ENCODE peak calls at places on chromosomes 6 and 20, in five cellular contexts. G, M, Q, U and T are unnamed samples.

GRCh38 chr20:41046716-41047115 is 18.1 kb downstream of the TOP1 start:
- DNase-seq in G (no peak), M (no peak), U (no peak), Q (no peak), T (no peak)

GRCh38 chr6:16849280-16850210 is 88.3 kb upstream of the ATXN1 start:
- DNase-seq in Q (no peak), M (peak; percentile 9), U (no peak), G (no peak), T (no peak)

GRCh38 chr20:375265-375889 is 5.2 kb upstream of the TRIB3 start:
- DNase-seq in U (no peak), M (no peak), Q (no peak), G (no peak), T (no peak)

GRCh38 chr20:6178537-6178936 is 55.7 kb upstream of the FERMT1 start:
- DNase-seq in Q (no peak), G (peak; percentile 32), U (no peak), M (peak; percentile 38), T (no peak)

GRCh38 chr6:157392927-157393666 is 12.1 kb downstream of the ZDHHC14 start:
- DNase-seq in G (no peak), U (no peak), Q (no peak), M (no peak), T (no peak)

GRCh38 chr20:34062651-34063482 is 49.2 kb downstream of the EIF2S2 start:
- DNase-seq in Q (no peak), G (peak; percentile 87), M (no peak), U (no peak), T (no peak)

GRCh38 chr20:34872604-34873224 is at the start of gene GGT7:
- DNase-seq in M (peak; percentile 72), G (peak; percentile 58), U (peak; percentile 87), Q (peak; percentile 96), T (peak; percentile 95)

GRCh38 chr20:25254986-25255680 is 7.2 kb downstream of the PYGB start:
- DNase-seq in U (no peak), M (no peak), Q (no peak), G (peak; percentile 35), T (no peak)

GRCh38 chr20:23646106-23646958 is 8.6 kb upstream of the CST3 start:
- DNase-seq in U (no peak), M (no peak), Q (no peak), G (peak; percentile 52), T (no peak)

GRCh38 chr6:35078896-35079295 is 62.2 kb downstream of the TCP11 start:
- DNase-seq in Q (no peak), U (no peak), M (no peak), G (no peak), T (no peak)

GRCh38 chr6:38861957-38862401 is 146.9 kb downstream of the DNAH8 start:
- DNase-seq in U (no peak), Q (no peak), G (peak; percentile 75), M (no peak), T (no peak)

GRCh38 chr6:137112067-137112355 is 61.4 kb downstream of the IL22RA2 start:
- DNase-seq in M (no peak), G (peak; percentile 80), U (no peak), Q (no peak), T (no peak)

GRCh38 chr20:61814726-61815125 is 251.0 kb downstream of the TAF4 start:
- DNase-seq in G (no peak), M (no peak), U (no peak), Q (no peak), T (peak; percentile 22)

GRCh38 chr6:12782136-12782535 is 65.6 kb downstream of the PHACTR1 start:
- DNase-seq in Q (no peak), U (no peak), G (no peak), M (no peak), T (no peak)

GRCh38 chr20:50569864-50570836 is 60.0 kb downstream of the PTPN1 start:
- DNase-seq in Q (no peak), M (peak; percentile 54), U (no peak), G (no peak), T (no peak)

GRCh38 chr20:45117581-45117980 is 2.6 kb upstream of the WFDC5 start:
- DNase-seq in G (no peak), Q (no peak), M (no peak), U (no peak), T (no peak)

GRCh38 chr6:153170511-153170910 is 39.4 kb upstream of the RGS17 start:
- DNase-seq in Q (no peak), G (peak; percentile 88), U (no peak), M (peak; percentile 73), T (no peak)

GRCh38 chr6:27809939-27810767 is 102.0 kb downstream of the OR2B2 start:
- DNase-seq in M (peak; percentile 95), U (peak; percentile 74), G (peak; percentile 96), Q (peak; percentile 90), T (peak; percentile 18)

GRCh38 chr6:109767961-109768360 is 76.9 kb downstream of the FIG4 start:
- DNase-seq in M (no peak), G (no peak), Q (no peak), U (no peak), T (no peak)

GRCh38 chr20:41006126-41006935 is 22.3 kb upstream of the TOP1 start:
- DNase-seq in U (no peak), M (no peak), G (no peak), Q (no peak), T (no peak)

GRCh38 chr20:1688886-1689538 is 31.4 kb upstream of the SIRPG start:
- DNase-seq in M (no peak), G (no peak), U (no peak), Q (no peak), T (no peak)

GRCh38 chr6:104251651-104252050 is 608.1 kb downstream of the HACE1 start:
- DNase-seq in M (no peak), G (no peak), Q (no peak), U (no peak), T (no peak)

GRCh38 chr6:31203345-31203979 is 33.0 kb upstream of the POU5F1 start:
- DNase-seq in U (peak; percentile 63), Q (no peak), G (peak; percentile 85), M (peak; percentile 51), T (no peak)

GRCh38 chr6:157432231-157432630 is 51.2 kb downstream of the ZDHHC14 start:
- DNase-seq in U (no peak), M (no peak), Q (no peak), G (no peak), T (no peak)

GRCh38 chr6:45118684-45119230 is 209.4 kb upstream of the RUNX2 start:
- DNase-seq in M (no peak), Q (no peak), U (no peak), G (no peak), T (no peak)

GRCh38 chr20:20555838-20556237 is 156.6 kb downstream of the RALGAPA2 start:
- DNase-seq in Q (no peak), M (no peak), U (no peak), G (no peak), T (no peak)

GRCh38 chr6:11208267-11208666 is 24.2 kb downstream of the NEDD9 start:
- DNase-seq in Q (no peak), U (no peak), G (no peak), M (no peak), T (no peak)
- H3K27ac ChIP-seq in Q (peak overlapping the region; percentile 82), U (no peak overlapping the region), G (peak overlapping the region; percentile 77), M (peak overlapping the region; percentile 98), T (peak overlapping the region; percentile 82)

DNA sequence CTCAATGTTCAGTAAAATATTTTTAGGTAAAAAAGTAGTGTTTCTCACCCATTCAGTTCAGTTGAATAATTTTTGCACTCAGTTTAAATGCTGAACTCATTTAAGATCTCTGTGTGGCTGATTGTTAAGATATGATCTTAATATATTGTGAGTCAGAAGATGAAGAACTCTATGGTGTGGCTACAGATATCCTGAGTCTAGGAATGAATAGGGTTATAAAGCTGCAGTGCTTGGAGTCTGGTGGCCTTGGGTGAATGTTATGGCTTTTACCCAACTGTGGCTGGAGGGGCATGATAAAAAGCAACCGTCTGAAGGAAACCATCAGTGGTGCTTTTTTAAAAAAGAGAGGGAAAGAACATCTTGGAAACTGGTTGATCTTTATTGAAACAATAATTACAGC is 65.9 kb downstream of the CCN2 start:
- DNase-seq in M (no peak), G (no peak), Q (no peak), U (no peak), T (no peak)
- H3K4me1 ChIP-seq in M (no peaks in the 10 kb centered on the region), G (no peaks in the 10 kb centered on the region), Q (no peaks in the 10 kb centered on the region), U (no peaks in the 10 kb centered on the region), T (peaks cover 16% of the 10 kb centered on the region)

GRCh38 chr6:7674291-7674690 is 51.6 kb upstream of the BMP6 start:
- DNase-seq in G (no peak), Q (no peak), U (no peak), M (no peak), T (no peak)

GRCh38 chr6:7671076-7671475 is 54.8 kb upstream of the BMP6 start:
- DNase-seq in U (no peak), G (peak; percentile 69), M (peak; percentile 57), Q (no peak), T (no peak)

GRCh38 chr6:7672066-7673062 is 53.5 kb upstream of the BMP6 start:
- DNase-seq in M (no peak), Q (peak; percentile 44), G (peak; percentile 11), U (no peak), T (no peak)

GRCh38 chr6:7671581-7671980 is 54.3 kb upstream of the BMP6 start:
- DNase-seq in M (no peak), G (no peak), Q (no peak), U (no peak), T (no peak)

DNA sequence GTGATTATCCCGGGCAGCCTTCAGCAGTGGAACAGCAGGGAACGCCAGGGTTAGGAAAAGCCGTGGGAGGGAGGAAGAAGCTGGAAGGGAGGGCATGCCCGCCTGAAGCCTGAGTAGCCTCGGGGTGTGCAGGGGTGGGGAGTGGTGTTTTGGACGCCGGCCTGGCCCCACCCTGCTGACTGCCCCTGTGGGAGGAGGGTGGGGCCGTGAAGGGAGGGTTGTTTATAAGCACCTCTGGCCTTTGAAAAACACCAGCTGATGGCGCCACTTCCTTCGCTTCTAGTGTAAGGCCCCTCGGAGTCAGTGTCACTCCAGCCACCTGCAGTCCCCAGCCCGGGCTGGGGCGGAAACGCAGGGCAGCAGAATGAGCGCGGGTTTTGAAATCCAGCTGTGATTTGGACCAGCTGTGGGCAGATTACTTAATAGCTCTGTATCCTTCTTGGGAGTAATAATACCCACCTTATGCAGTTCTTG is 52.8 kb upstream of the BMP6 start:
- DNase-seq in Q (peak; percentile 75), G (peak; percentile 81), M (peak; percentile 64), U (no peak), T (no peak)
- TF ChIP-seq CTCF in Q (no peak), G (peak; percentile 44), M (no peak), U (no peak), T (no peak)

GRCh38 chr6:57173886-57174510 is 1.9 kb downstream of the BAG2 start:
- DNase-seq in Q (no peak), G (peak; percentile 49), M (peak; percentile 56), U (no peak), T (no peak)
- H3K27ac ChIP-seq in Q (peak overlapping the region; percentile 38), G (peak overlapping the region; percentile 14), M (peak overlapping the region; percentile 99), U (no peak overlapping the region), T (no peak overlapping the region)

GRCh38 chr6:119108076-119108475 is 29.6 kb upstream of the FAM184A start:
- DNase-seq in U (no peak), M (no peak), G (no peak), Q (no peak), T (no peak)

GRCh38 chr6:119116712-119117281 is 38.3 kb upstream of the FAM184A start:
- DNase-seq in Q (no peak), U (no peak), M (no peak), G (no peak), T (no peak)

GRCh38 chr6:119110601-119111548 is 32.4 kb upstream of the FAM184A start:
- DNase-seq in U (peak; percentile 30), M (peak; percentile 37), G (peak; percentile 41), Q (no peak), T (no peak)

GRCh38 chr6:119109654-119110325 is 31.3 kb upstream of the FAM184A start:
- DNase-seq in G (no peak), Q (no peak), U (no peak), M (no peak), T (no peak)

GRCh38 chr6:119112856-119113530 is 34.5 kb upstream of the FAM184A start:
- DNase-seq in M (no peak), U (no peak), Q (no peak), G (no peak), T (no peak)
- H3K4me1 ChIP-seq in M (no peaks in the 10 kb centered on the region), U (no peaks in the 10 kb centered on the region), Q (peaks cover 6% of the 10 kb centered on the region), G (no peaks in the 10 kb centered on the region), T (no peaks in the 10 kb centered on the region)